ENCODE peak calls at places on chromosomes 4 and X, in nine cellular contexts. One of them, this sample, is unnamed.

GRCh38 chr4:182978152-182978827 is 61.1 kb upstream of the DCTD start:
- DNase-seq in SK-N-MC: no peak
- DNase-seq in GM12891: no peak
- DNase-seq in hippocampal formation: no peak
- DNase-seq in glutamatergic neuron: no peak
- DNase-seq in NCI-H69: peak; percentile 2
- DNase-seq in stimulated activated CD4-positive, alpha-beta T cell treated with anti-CD3 and anti-CD28 coated beads, TNF-alpha, amount 100 ng/mL, for 1 hour: no peak
- DNase-seq in SJSA1: peak; percentile 63
- DNase-seq in left kidney: no peak
- DNase-seq in this sample: no peak

GRCh38 chr4:26573389-26573794 is 10.5 kb upstream of the TBC1D19 start:
- DNase-seq in hippocampal formation: no peak
- DNase-seq in GM12891: no peak
- DNase-seq in SJSA1: peak; percentile 55
- DNase-seq in NCI-H69: no peak
- DNase-seq in glutamatergic neuron: no peak
- DNase-seq in left kidney: peak; percentile 44
- DNase-seq in SK-N-MC: no peak
- DNase-seq in stimulated activated CD4-positive, alpha-beta T cell treated with anti-CD3 and anti-CD28 coated beads, TNF-alpha, amount 100 ng/mL, for 1 hour: no peak
- DNase-seq in this sample: no peak

GRCh38 chr4:141158219-141158618 is 24.9 kb upstream of the RNF150 start:
- DNase-seq in SK-N-MC: no peak
- DNase-seq in hippocampal formation: no peak
- DNase-seq in stimulated activated CD4-positive, alpha-beta T cell treated with anti-CD3 and anti-CD28 coated beads, TNF-alpha, amount 100 ng/mL, for 1 hour: no peak
- DNase-seq in NCI-H69: peak; percentile 48
- DNase-seq in left kidney: peak; percentile 72
- DNase-seq in glutamatergic neuron: no peak
- DNase-seq in SJSA1: no peak
- DNase-seq in GM12891: no peak
- DNase-seq in this sample: no peak

GRCh38 chr4:173486714-173487392 is 43.2 kb downstream of the HAND2 start:
- DNase-seq in left kidney: no peak
- DNase-seq in SJSA1: no peak
- DNase-seq in GM12891: no peak
- DNase-seq in SK-N-MC: no peak
- DNase-seq in hippocampal formation: no peak
- DNase-seq in stimulated activated CD4-positive, alpha-beta T cell treated with anti-CD3 and anti-CD28 coated beads, TNF-alpha, amount 100 ng/mL, for 1 hour: no peak
- DNase-seq in NCI-H69: peak; percentile 87
- DNase-seq in glutamatergic neuron: no peak
- DNase-seq in this sample: no peak

GRCh38 chrX:115972717-115973116 is 197.8 kb upstream of the AGTR2 start:
- DNase-seq in stimulated activated CD4-positive, alpha-beta T cell treated with anti-CD3 and anti-CD28 coated beads, TNF-alpha, amount 100 ng/mL, for 1 hour: no peak
- DNase-seq in GM12891: no peak
- DNase-seq in left kidney: no peak
- DNase-seq in SJSA1: no peak
- DNase-seq in SK-N-MC: no peak
- DNase-seq in NCI-H69: no peak
- DNase-seq in glutamatergic neuron: no peak
- DNase-seq in hippocampal formation: no peak
- DNase-seq in this sample: no peak

GRCh38 chr4:52932586-52933482 is 70.7 kb downstream of the RASL11B start:
- DNase-seq in SJSA1: no peak
- DNase-seq in SK-N-MC: no peak
- DNase-seq in stimulated activated CD4-positive, alpha-beta T cell treated with anti-CD3 and anti-CD28 coated beads, TNF-alpha, amount 100 ng/mL, for 1 hour: no peak
- DNase-seq in hippocampal formation: no peak
- DNase-seq in glutamatergic neuron: no peak
- DNase-seq in GM12891: no peak
- DNase-seq in NCI-H69: peak; percentile 17
- DNase-seq in left kidney: peak; percentile 87
- DNase-seq in this sample: no peak

GRCh38 chr4:184012937-184013336 is 107.8 kb downstream of the STOX2 start:
- DNase-seq in hippocampal formation: no peak
- DNase-seq in SK-N-MC: peak; percentile 37
- DNase-seq in glutamatergic neuron: no peak
- DNase-seq in NCI-H69: no peak
- DNase-seq in SJSA1: no peak
- DNase-seq in left kidney: peak; percentile 38
- DNase-seq in stimulated activated CD4-positive, alpha-beta T cell treated with anti-CD3 and anti-CD28 coated beads, TNF-alpha, amount 100 ng/mL, for 1 hour: no peak
- DNase-seq in GM12891: no peak
- DNase-seq in this sample: no peak

GRCh38 chrX:32483534-32484136 is 727.7 kb downstream of the DMD start:
- DNase-seq in hippocampal formation: no peak
- DNase-seq in stimulated activated CD4-positive, alpha-beta T cell treated with anti-CD3 and anti-CD28 coated beads, TNF-alpha, amount 100 ng/mL, for 1 hour: no peak
- DNase-seq in left kidney: no peak
- DNase-seq in GM12891: no peak
- DNase-seq in SJSA1: no peak
- DNase-seq in glutamatergic neuron: no peak
- DNase-seq in SK-N-MC: no peak
- DNase-seq in NCI-H69: peak; percentile 56
- DNase-seq in this sample: no peak

GRCh38 chrX:129833153-129834004 is 10.3 kb downstream of the ZDHHC9 start:
- DNase-seq in glutamatergic neuron: no peak
- DNase-seq in left kidney: no peak
- DNase-seq in GM12891: no peak
- DNase-seq in SK-N-MC: no peak
- DNase-seq in stimulated activated CD4-positive, alpha-beta T cell treated with anti-CD3 and anti-CD28 coated beads, TNF-alpha, amount 100 ng/mL, for 1 hour: no peak
- DNase-seq in SJSA1: no peak
- DNase-seq in hippocampal formation: no peak
- DNase-seq in NCI-H69: no peak
- DNase-seq in this sample: no peak

GRCh38 chr4:17535242-17535641 is 20.3 kb downstream of the CLRN2 start:
- DNase-seq in stimulated activated CD4-positive, alpha-beta T cell treated with anti-CD3 and anti-CD28 coated beads, TNF-alpha, amount 100 ng/mL, for 1 hour: no peak
- DNase-seq in SK-N-MC: no peak
- DNase-seq in SJSA1: no peak
- DNase-seq in hippocampal formation: no peak
- DNase-seq in glutamatergic neuron: no peak
- DNase-seq in left kidney: no peak
- DNase-seq in GM12891: no peak
- DNase-seq in NCI-H69: no peak
- DNase-seq in this sample: no peak

GRCh38 chrX:21764043-21764442 is 6.1 kb upstream of the SMPX start:
- DNase-seq in SK-N-MC: no peak
- DNase-seq in hippocampal formation: no peak
- DNase-seq in glutamatergic neuron: no peak
- DNase-seq in left kidney: no peak
- DNase-seq in SJSA1: no peak
- DNase-seq in stimulated activated CD4-positive, alpha-beta T cell treated with anti-CD3 and anti-CD28 coated beads, TNF-alpha, amount 100 ng/mL, for 1 hour: no peak
- DNase-seq in GM12891: no peak
- DNase-seq in NCI-H69: peak; percentile 3
- DNase-seq in this sample: no peak

GRCh38 chrX:19990225-19990518 is 689 bp downstream of the BCLAF3 start:
- DNase-seq in SJSA1: no peak
- DNase-seq in left kidney: no peak
- DNase-seq in glutamatergic neuron: no peak
- DNase-seq in GM12891: peak; percentile 11
- DNase-seq in hippocampal formation: no peak
- DNase-seq in NCI-H69: peak; percentile 32
- DNase-seq in SK-N-MC: no peak
- DNase-seq in stimulated activated CD4-positive, alpha-beta T cell treated with anti-CD3 and anti-CD28 coated beads, TNF-alpha, amount 100 ng/mL, for 1 hour: no peak
- DNase-seq in this sample: no peak

GRCh38 chr4:44583393-44583792 is 68.0 kb downstream of the YIPF7 start:
- DNase-seq in hippocampal formation: no peak
- DNase-seq in glutamatergic neuron: no peak
- DNase-seq in left kidney: no peak
- DNase-seq in GM12891: no peak
- DNase-seq in SJSA1: no peak
- DNase-seq in SK-N-MC: no peak
- DNase-seq in NCI-H69: peak; percentile 14
- DNase-seq in stimulated activated CD4-positive, alpha-beta T cell treated with anti-CD3 and anti-CD28 coated beads, TNF-alpha, amount 100 ng/mL, for 1 hour: no peak
- DNase-seq in this sample: no peak

GRCh38 chr4:147060171-147060931 is 114.7 kb upstream of the TTC29 start:
- DNase-seq in hippocampal formation: no peak
- DNase-seq in GM12891: no peak
- DNase-seq in SJSA1: no peak
- DNase-seq in SK-N-MC: no peak
- DNase-seq in stimulated activated CD4-positive, alpha-beta T cell treated with anti-CD3 and anti-CD28 coated beads, TNF-alpha, amount 100 ng/mL, for 1 hour: no peak
- DNase-seq in glutamatergic neuron: no peak
- DNase-seq in left kidney: peak; percentile 40
- DNase-seq in NCI-H69: no peak
- DNase-seq in this sample: no peak

GRCh38 chr4:6608758-6609414 is 31.6 kb upstream of the MRFAP1 start:
- DNase-seq in GM12891: no peak
- DNase-seq in glutamatergic neuron: peak; percentile 44
- DNase-seq in hippocampal formation: no peak
- DNase-seq in stimulated activated CD4-positive, alpha-beta T cell treated with anti-CD3 and anti-CD28 coated beads, TNF-alpha, amount 100 ng/mL, for 1 hour: no peak
- DNase-seq in SK-N-MC: no peak
- DNase-seq in NCI-H69: no peak
- DNase-seq in SJSA1: no peak
- DNase-seq in left kidney: peak; percentile 52
- DNase-seq in this sample: no peak

This sample was measured in ascending aorta.